ENCODE peak calls at places on chromosomes 7 and 10, in five cellular contexts. B, F, T, D and E are unnamed samples.

GRCh38 chr7:128021361-128021760 is 9.9 kb downstream of the LRRC4 start:
- DNase-seq in B (no peak), F (no peak), T (no peak), D (no peak), E (no peak)

GRCh38 chr7:88789480-88790064 is 6.0 kb downstream of the TEX47 start:
- DNase-seq in B (no peak), F (peak), T (no peak), D (no peak), E (no peak)

GRCh38 chr7:144255471-144255897 is 9.1 kb downstream of the OR2A7 start:
- DNase-seq in B (no peak), F (no peak), T (no peak), D (no peak), E (no peak)

GRCh38 chr10:89207181-89207800 is at the start of gene CH25H:
- DNase-seq in B (peak), F (peak), T (peak), D (peak), E (peak)

GRCh38 chr10:132793871-132794849 is 8.2 kb upstream of the NKX6-2 start:
- DNase-seq in B (no peak), F (peak), T (no peak), D (no peak), E (no peak)

GRCh38 chr10:3173173-3173878 is 744 bp upstream of the PITRM1 start:
- DNase-seq in B (peak), F (no peak), T (peak), D (peak), E (no peak)

GRCh38 chr10:74932648-74933047 is 106.2 kb downstream of the KAT6B start:
- DNase-seq in B (peak), F (no peak), T (peak), D (peak), E (peak)

GRCh38 chr7:79968894-79969293 is 165.7 kb upstream of the GNAI1 start:
- DNase-seq in B (no peak), F (no peak), T (no peak), D (no peak), E (no peak)

GRCh38 chr10:29496341-29497162 is 138.2 kb downstream of the SVIL start:
- DNase-seq in B (peak), F (peak), T (peak), D (peak), E (peak)

GRCh38 chr10:101161494-101162299 is 30.6 kb downstream of the TLX1 start:
- DNase-seq in B (peak), F (peak), T (peak), D (peak), E (peak)

GRCh38 chr7:24899905-24900304 is 80.1 kb downstream of the OSBPL3 start:
- DNase-seq in B (no peak), F (no peak), T (no peak), D (no peak), E (no peak)

GRCh38 chr7:2956526-2957368 is 86.9 kb downstream of the CARD11 start:
- DNase-seq in B (no peak), F (no peak), T (no peak), D (no peak), E (peak)

GRCh38 chr7:116087291-116087690 is 56.7 kb upstream of the TFEC start:
- DNase-seq in B (no peak), F (no peak), T (no peak), D (no peak), E (no peak)

GRCh38 chr7:98802088-98802780 is 67.6 kb downstream of the TMEM130 start:
- DNase-seq in B (no peak), F (peak), T (peak), D (no peak), E (no peak)

GRCh38 chr7:2309889-2310331 is 4.3 kb downstream of the SNX8 start:
- DNase-seq in B (no peak), F (peak), T (no peak), D (no peak), E (no peak)

GRCh38 chr10:11714750-11715365 is 27.3 kb upstream of the ECHDC3 start:
- DNase-seq in B (no peak), F (no peak), T (no peak), D (no peak), E (no peak)

GRCh38 chr7:66629222-66629658 is 559 bp downstream of the KCTD7 start:
- DNase-seq in B (no peak), F (peak), T (peak), D (peak), E (no peak)

GRCh38 chr7:453597-454306 is 65.9 kb downstream of the PDGFA start:
- DNase-seq in B (peak), F (no peak), T (no peak), D (no peak), E (no peak)

GRCh38 chr10:126198681-126199080 is 189.6 kb downstream of the ADAM12 start:
- DNase-seq in B (no peak), F (no peak), T (no peak), D (no peak), E (no peak)

GRCh38 chr10:29736325-29737208 is 101.8 kb upstream of the SVIL start:
- DNase-seq in B (peak), F (peak), T (peak), D (peak), E (peak)

GRCh38 chr7:37732253-37732652 is 48.7 kb downstream of the GPR141 start:
- DNase-seq in B (peak), F (peak), T (peak), D (no peak), E (no peak)
- TF ChIP-seq CTCF in B (peak), F (peak), T (peak), D (no peak), E (peak)

DNA sequence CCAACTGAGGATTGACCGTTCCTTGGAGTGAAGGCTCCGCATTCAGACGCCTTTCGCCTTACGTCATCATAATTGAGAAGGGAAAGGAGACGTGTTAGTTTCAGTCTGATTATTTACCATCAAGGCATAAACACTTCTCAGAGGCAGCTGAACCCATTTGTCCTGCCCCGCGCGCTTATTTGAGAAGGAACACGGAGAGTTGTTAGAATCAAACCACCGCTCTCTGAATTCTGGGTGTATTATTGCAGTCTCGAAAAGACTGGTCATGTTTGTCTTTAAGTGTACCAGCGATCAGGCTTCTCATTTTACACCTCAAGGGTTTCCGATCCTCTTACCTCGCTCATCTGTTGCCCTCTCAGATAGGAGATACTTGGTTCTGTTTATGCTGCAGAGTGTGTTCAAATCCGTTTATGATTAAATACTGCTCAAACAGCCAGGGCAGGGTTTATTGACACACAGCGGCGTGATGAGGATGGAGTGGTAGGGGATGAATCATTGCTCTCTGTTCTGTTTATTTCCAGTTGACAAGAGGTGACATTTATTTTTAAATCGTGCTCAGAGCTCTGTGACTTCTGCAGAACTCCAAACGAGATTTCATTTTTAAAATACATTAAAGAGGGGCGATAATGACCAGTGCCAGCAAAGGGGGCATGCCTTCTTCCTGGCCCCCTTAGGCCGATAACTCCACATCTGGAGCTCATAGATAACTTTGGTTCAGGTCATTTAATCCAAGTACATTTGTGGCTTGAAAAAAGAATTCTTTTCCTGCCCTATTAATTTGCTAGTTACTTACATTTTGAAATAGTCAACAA is 30.5 kb downstream of the FOXK1 start:
- DNase-seq in B (no peak), F (no peak), T (peak), D (no peak), E (no peak)
- H3K4me3 ChIP-seq in B (peak), F (no peak), T (no peak), D (no peak), E (no peak)

DNA sequence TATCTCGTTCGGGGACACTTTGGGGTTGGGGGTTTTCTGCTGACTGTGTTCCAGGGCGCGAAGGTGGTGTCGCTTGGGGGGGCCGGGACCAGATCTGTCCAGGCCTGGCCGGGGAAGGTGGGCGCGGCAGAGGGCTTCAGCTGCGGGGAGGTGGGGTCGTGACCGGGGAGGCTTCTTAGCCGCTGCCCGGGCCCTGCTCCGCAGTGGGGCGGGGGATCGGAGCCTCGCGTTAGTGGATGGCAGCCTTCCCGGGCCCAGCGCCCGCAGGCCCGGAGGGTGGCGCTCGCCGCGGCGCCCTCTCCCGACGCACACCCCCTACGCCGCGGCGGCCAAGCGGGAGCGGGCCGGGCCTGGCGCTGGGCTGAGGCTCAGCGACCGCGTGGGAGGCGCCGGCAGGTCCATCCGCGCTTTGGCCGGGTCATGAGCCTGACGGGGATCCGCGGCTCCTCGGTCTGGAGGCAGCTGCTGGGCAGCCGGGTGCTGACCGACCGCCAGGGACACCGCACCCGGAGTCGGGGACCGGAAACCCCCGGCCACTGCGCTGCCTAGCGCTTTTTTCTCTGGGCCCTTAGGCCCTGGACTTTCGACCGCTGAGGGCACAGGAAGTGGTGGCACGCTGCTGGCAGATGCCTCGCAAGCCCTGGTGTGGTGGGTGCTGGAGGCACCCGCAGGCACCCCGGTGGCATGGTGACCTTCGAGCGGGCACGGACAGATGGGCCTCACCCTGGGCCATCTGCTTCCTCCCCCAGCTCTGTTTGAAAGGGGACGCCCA is 1.2 kb downstream of the AGAP3 start:
- DNase-seq in B (peak), F (peak), T (peak), D (peak), E (no peak)
- TF ChIP-seq CTCF in B (peak), F (peak), T (peak), D (no peak), E (no peak)

DNA sequence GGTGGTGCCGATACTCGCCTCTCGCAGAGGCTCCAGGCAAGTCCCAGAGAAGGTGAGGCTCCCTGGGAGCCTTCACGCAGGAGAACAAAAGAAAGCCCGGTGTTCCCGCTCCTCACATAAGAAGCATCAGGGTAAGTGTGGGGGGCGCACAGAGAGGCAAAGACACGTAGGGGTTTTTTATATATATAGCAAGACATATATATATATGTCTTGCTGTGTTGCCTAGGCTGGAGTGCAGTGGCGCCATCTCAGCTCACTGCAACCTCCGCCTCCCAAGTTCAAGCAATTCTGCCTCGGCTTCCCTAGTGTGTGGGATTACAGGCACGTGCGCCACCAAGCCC is 61.3 kb downstream of the PDIA4 start:
- DNase-seq in B (no peak), F (no peak), T (no peak), D (no peak), E (no peak)
- H3K4me3 ChIP-seq in B (peak), F (peak), T (no peak), D (peak), E (peak)

GRCh38 chr7:56030340-56030739 is 20.9 kb downstream of the PSPH start:
- DNase-seq in B (no peak), F (no peak), T (no peak), D (no peak), E (no peak)

GRCh38 chr7:56028942-56029630 is 22.2 kb downstream of the PSPH start:
- DNase-seq in B (no peak), F (no peak), T (no peak), D (no peak), E (no peak)

DNA sequence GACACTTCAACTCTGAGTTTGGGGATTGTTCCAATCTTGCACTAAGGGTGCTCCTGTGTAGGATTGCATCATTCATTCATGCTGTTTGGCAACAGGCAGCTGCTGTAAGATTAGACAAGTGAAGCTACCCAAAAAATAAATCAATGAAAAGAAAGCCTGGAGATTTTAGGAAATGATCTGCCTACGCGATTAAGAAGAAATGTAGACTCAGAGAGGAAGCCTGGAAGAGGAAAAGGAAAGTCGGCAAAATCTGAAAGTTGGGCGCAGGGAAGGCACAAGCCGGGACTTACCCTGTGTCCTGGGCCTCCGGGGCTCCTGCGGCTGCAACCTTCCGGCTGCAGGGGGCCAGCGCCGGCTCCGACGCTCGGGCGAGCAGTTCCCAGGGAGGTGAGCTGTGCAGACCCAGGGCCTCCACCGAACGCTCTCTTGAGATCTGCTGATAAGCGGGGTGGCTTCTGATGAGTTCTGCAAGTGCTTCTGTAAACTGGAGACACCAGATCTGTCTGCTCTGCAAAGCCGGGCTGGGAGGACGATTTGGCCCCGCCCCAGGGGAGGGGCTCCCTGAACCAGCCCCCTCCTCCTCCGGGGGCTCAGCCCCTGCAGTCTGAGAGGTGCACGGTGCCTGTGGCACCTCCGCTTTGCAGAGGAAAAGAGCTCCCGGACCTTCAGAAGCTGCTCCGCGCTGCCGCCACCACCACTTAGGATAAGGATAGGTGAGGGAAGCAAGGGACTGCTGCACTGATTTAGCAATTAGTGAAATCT is 17.4 kb downstream of the PSPH start:
- DNase-seq in B (peak), F (peak), T (peak), D (peak), E (no peak)
- TF ChIP-seq CTCF in B (peak), F (peak), T (peak), D (no peak), E (no peak)

GRCh38 chr10:63206576-63206975 is 73.4 kb downstream of the NRBF2 start:
- DNase-seq in B (no peak), F (no peak), T (no peak), D (no peak), E (no peak)
- H3K4me3 ChIP-seq in B (no peak), F (no peak), T (no peak), D (no peak), E (no peak)

DNA sequence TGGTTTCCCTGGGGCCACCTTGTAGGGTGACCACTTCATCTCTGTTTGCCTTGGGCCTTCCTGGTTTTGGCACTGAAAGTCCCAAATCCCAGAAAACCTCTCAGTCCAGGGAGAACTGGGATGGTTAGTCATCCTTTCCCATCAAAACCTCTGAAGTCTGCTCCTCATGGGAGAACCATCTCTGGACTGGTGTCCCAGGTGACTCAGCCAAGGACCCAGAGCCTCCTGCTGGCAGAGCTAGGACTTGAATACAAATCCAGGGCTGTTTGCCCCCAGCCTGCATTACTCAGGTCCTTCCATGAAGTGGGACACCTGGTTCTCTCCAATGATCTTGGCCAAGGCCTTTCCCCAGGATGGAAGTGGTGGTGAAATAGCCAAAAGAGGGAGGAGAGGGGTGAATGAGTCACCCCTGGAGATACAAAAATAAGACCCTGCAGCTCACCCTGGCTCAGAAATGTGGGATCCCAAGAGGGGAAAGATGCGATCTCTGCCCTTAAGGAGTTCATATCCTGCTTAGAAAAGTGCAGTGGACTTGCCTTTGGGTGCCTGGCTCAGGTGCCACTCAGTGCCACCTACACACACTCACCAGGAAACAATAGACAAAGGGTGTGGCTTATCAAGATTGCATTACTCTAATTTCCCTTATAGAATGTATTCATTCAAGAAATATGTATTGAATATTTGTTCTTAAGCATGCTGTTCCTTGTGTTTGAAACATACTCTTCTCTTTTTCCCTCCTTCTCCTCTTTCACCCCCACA is 22.0 kb downstream of the ADRA2A start:
- DNase-seq in B (no peak), F (no peak), T (peak), D (no peak), E (no peak)
- TF ChIP-seq CTCF in B (no peak), F (no peak), T (no peak), D (no peak), E (no peak)

DNA sequence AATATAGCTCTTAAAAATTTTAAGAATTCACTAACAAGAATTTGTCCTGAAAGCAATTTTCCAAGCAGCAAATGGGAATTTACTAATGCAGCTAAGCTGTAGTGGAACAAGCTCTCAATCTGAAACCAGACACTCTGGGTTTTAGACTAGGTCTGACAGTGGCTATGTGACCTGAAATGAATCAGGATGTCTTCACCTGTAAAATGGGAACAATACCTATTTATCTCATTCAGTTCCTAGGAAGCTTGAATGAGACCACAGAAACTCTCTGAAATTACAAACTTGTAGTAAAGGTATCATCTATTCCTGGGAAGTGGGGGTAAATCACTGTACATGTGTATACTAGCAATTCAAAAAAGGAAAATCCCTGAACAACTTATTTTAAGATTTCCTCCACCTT is 1.2 kb downstream of the DNAJC2 start:
- DNase-seq in B (no peak), F (no peak), T (no peak), D (no peak), E (no peak)
- H3K4me3 ChIP-seq in B (peak), F (peak), T (peak), D (peak), E (peak)

GRCh38 chr7:43234968-43235367 is 122.5 kb downstream of the HECW1 start:
- DNase-seq in B (no peak), F (no peak), T (no peak), D (no peak), E (no peak)
- TF ChIP-seq CTCF in B (no peak), F (no peak), T (no peak), D (no peak), E (no peak)

GRCh38 chr7:55971045-55971444 is 6.7 kb downstream of the NIPSNAP2 start:
- DNase-seq in B (no peak), F (no peak), T (no peak), D (no peak), E (no peak)
- H3K4me3 ChIP-seq in B (peak), F (no peak), T (no peak), D (no peak), E (no peak)